ENCODE peak calls at places on chromosomes 1 and 21, in nine cellular contexts. One of them, this sample, is unnamed.

GRCh38 chr1:54558434-54559030 is 10.5 kb downstream of the ACOT11 start:
- DNase-seq in psoas muscle: no peak
- DNase-seq in lung: no peak
- DNase-seq in left ventricle myocardium inferior: no peak
- DNase-seq in neuronal stem cell: no peak
- DNase-seq in adrenal gland: no peak
- DNase-seq in right atrium auricular region: peak
- DNase-seq in uterus: no peak
- DNase-seq in tibial nerve: no peak
- DNase-seq in this sample: no peak

GRCh38 chr1:112544011-112544688 is 35.4 kb downstream of the WNT2B start:
- DNase-seq in psoas muscle: no peak
- DNase-seq in lung: no peak
- DNase-seq in left ventricle myocardium inferior: no peak
- DNase-seq in neuronal stem cell: no peak
- DNase-seq in adrenal gland: peak
- DNase-seq in right atrium auricular region: no peak
- DNase-seq in uterus: peak
- DNase-seq in tibial nerve: no peak
- DNase-seq in this sample: no peak

GRCh38 chr1:198883184-198883583 is 244.3 kb downstream of the PTPRC start:
- DNase-seq in psoas muscle: no peak
- DNase-seq in lung: no peak
- DNase-seq in left ventricle myocardium inferior: no peak
- DNase-seq in neuronal stem cell: no peak
- DNase-seq in adrenal gland: no peak
- DNase-seq in right atrium auricular region: no peak
- DNase-seq in uterus: no peak
- DNase-seq in tibial nerve: no peak
- DNase-seq in this sample: no peak

GRCh38 chr1:183291802-183292515 is 105.9 kb downstream of the LAMC2 start:
- DNase-seq in psoas muscle: no peak
- DNase-seq in lung: no peak
- DNase-seq in left ventricle myocardium inferior: no peak
- DNase-seq in neuronal stem cell: no peak
- DNase-seq in adrenal gland: no peak
- DNase-seq in right atrium auricular region: no peak
- DNase-seq in uterus: peak
- DNase-seq in tibial nerve: no peak
- DNase-seq in this sample: no peak

GRCh38 chr1:118842462-118843201 is 145.5 kb downstream of the TBX15 start:
- DNase-seq in psoas muscle: no peak
- DNase-seq in lung: peak
- DNase-seq in left ventricle myocardium inferior: no peak
- DNase-seq in neuronal stem cell: no peak
- DNase-seq in adrenal gland: no peak
- DNase-seq in right atrium auricular region: no peak
- DNase-seq in uterus: no peak
- DNase-seq in tibial nerve: no peak
- DNase-seq in this sample: peak

GRCh38 chr21:39388038-39388810 is 39.3 kb upstream of the HMGN1 start:
- DNase-seq in psoas muscle: peak
- DNase-seq in lung: peak
- DNase-seq in left ventricle myocardium inferior: peak
- DNase-seq in neuronal stem cell: peak
- DNase-seq in adrenal gland: peak
- DNase-seq in right atrium auricular region: peak
- DNase-seq in uterus: peak
- DNase-seq in tibial nerve: peak
- DNase-seq in this sample: peak

GRCh38 chr1:43123031-43123430 is 49.1 kb downstream of the EBNA1BP2 start:
- DNase-seq in psoas muscle: no peak
- DNase-seq in lung: no peak
- DNase-seq in left ventricle myocardium inferior: no peak
- DNase-seq in neuronal stem cell: no peak
- DNase-seq in adrenal gland: no peak
- DNase-seq in right atrium auricular region: no peak
- DNase-seq in uterus: no peak
- DNase-seq in tibial nerve: no peak
- DNase-seq in this sample: no peak

GRCh38 chr1:159823401-159823800 is 3.3 kb upstream of the SLAMF8 start:
- DNase-seq in psoas muscle: no peak
- DNase-seq in lung: no peak
- DNase-seq in left ventricle myocardium inferior: no peak
- DNase-seq in neuronal stem cell: no peak
- DNase-seq in adrenal gland: no peak
- DNase-seq in right atrium auricular region: no peak
- DNase-seq in uterus: no peak
- DNase-seq in tibial nerve: no peak
- DNase-seq in this sample: peak

GRCh38 chr21:37886120-37886519 is 30.1 kb downstream of the KCNJ6 start:
- DNase-seq in psoas muscle: no peak
- DNase-seq in lung: no peak
- DNase-seq in left ventricle myocardium inferior: no peak
- DNase-seq in neuronal stem cell: no peak
- DNase-seq in adrenal gland: no peak
- DNase-seq in right atrium auricular region: no peak
- DNase-seq in uterus: no peak
- DNase-seq in tibial nerve: no peak
- DNase-seq in this sample: no peak

GRCh38 chr1:203306089-203306969 is 1.0 kb downstream of the BTG2 start:
- DNase-seq in psoas muscle: peak
- DNase-seq in lung: peak
- DNase-seq in left ventricle myocardium inferior: peak
- DNase-seq in neuronal stem cell: no peak
- DNase-seq in adrenal gland: peak
- DNase-seq in right atrium auricular region: peak
- DNase-seq in uterus: peak
- DNase-seq in tibial nerve: peak
- DNase-seq in this sample: peak

GRCh38 chr1:10387611-10388386 is 11.1 kb upstream of the PGD start:
- DNase-seq in psoas muscle: peak
- DNase-seq in lung: no peak
- DNase-seq in left ventricle myocardium inferior: peak
- DNase-seq in neuronal stem cell: no peak
- DNase-seq in adrenal gland: no peak
- DNase-seq in right atrium auricular region: peak
- DNase-seq in uterus: no peak
- DNase-seq in tibial nerve: no peak
- DNase-seq in this sample: peak

GRCh38 chr1:184827600-184828368 is 73.1 kb upstream of the EDEM3 start:
- DNase-seq in psoas muscle: no peak
- DNase-seq in lung: no peak
- DNase-seq in left ventricle myocardium inferior: no peak
- DNase-seq in neuronal stem cell: no peak
- DNase-seq in adrenal gland: peak
- DNase-seq in right atrium auricular region: no peak
- DNase-seq in uterus: no peak
- DNase-seq in tibial nerve: no peak
- DNase-seq in this sample: no peak

GRCh38 chr1:242225770-242226573 is 227.1 kb upstream of the MAP1LC3C start:
- DNase-seq in psoas muscle: no peak
- DNase-seq in lung: no peak
- DNase-seq in left ventricle myocardium inferior: no peak
- DNase-seq in neuronal stem cell: no peak
- DNase-seq in adrenal gland: no peak
- DNase-seq in right atrium auricular region: no peak
- DNase-seq in uterus: no peak
- DNase-seq in tibial nerve: no peak
- DNase-seq in this sample: no peak

GRCh38 chr1:118209648-118210047 is 24.6 kb upstream of the SPAG17 start:
- DNase-seq in psoas muscle: no peak
- DNase-seq in lung: no peak
- DNase-seq in left ventricle myocardium inferior: no peak
- DNase-seq in neuronal stem cell: no peak
- DNase-seq in adrenal gland: no peak
- DNase-seq in right atrium auricular region: no peak
- DNase-seq in uterus: no peak
- DNase-seq in tibial nerve: no peak
- DNase-seq in this sample: no peak

GRCh38 chr1:63663301-63663700 is 70.1 kb downstream of the PGM1 start:
- DNase-seq in psoas muscle: no peak
- DNase-seq in lung: no peak
- DNase-seq in left ventricle myocardium inferior: no peak
- DNase-seq in neuronal stem cell: no peak
- DNase-seq in adrenal gland: no peak
- DNase-seq in right atrium auricular region: no peak
- DNase-seq in uterus: no peak
- DNase-seq in tibial nerve: no peak
- DNase-seq in this sample: no peak

GRCh38 chr1:161133220-161133740 is 813 bp upstream of the DEDD start:
- DNase-seq in psoas muscle: no peak
- DNase-seq in lung: no peak
- DNase-seq in left ventricle myocardium inferior: no peak
- DNase-seq in neuronal stem cell: no peak
- DNase-seq in adrenal gland: no peak
- DNase-seq in right atrium auricular region: no peak
- DNase-seq in uterus: no peak
- DNase-seq in tibial nerve: no peak
- DNase-seq in this sample: no peak

GRCh38 chr1:18353992-18354391 is 126.7 kb upstream of the KLHDC7A start:
- DNase-seq in psoas muscle: no peak
- DNase-seq in lung: no peak
- DNase-seq in left ventricle myocardium inferior: no peak
- DNase-seq in neuronal stem cell: no peak
- DNase-seq in adrenal gland: no peak
- DNase-seq in right atrium auricular region: no peak
- DNase-seq in uterus: no peak
- DNase-seq in tibial nerve: no peak
- DNase-seq in this sample: no peak

GRCh38 chr1:199305053-199305452 is 666.2 kb downstream of the PTPRC start:
- DNase-seq in psoas muscle: no peak
- DNase-seq in lung: no peak
- DNase-seq in left ventricle myocardium inferior: no peak
- DNase-seq in neuronal stem cell: no peak
- DNase-seq in adrenal gland: no peak
- DNase-seq in right atrium auricular region: no peak
- DNase-seq in uterus: no peak
- DNase-seq in tibial nerve: no peak
- DNase-seq in this sample: no peak

GRCh38 chr1:34590211-34590623 is 164.6 kb upstream of the GJB5 start:
- DNase-seq in psoas muscle: no peak
- DNase-seq in lung: peak
- DNase-seq in left ventricle myocardium inferior: no peak
- DNase-seq in neuronal stem cell: no peak
- DNase-seq in adrenal gland: no peak
- DNase-seq in right atrium auricular region: no peak
- DNase-seq in uterus: no peak
- DNase-seq in tibial nerve: no peak
- DNase-seq in this sample: peak

GRCh38 chr1:229268505-229268904 is 2.4 kb upstream of the RAB4A start:
- DNase-seq in psoas muscle: no peak
- DNase-seq in lung: no peak
- DNase-seq in left ventricle myocardium inferior: no peak
- DNase-seq in neuronal stem cell: no peak
- DNase-seq in adrenal gland: no peak
- DNase-seq in right atrium auricular region: no peak
- DNase-seq in uterus: no peak
- DNase-seq in tibial nerve: no peak
- DNase-seq in this sample: no peak
- H3K27ac ChIP-seq in psoas muscle: peak
- H3K27ac ChIP-seq in lung: no peak
- H3K27ac ChIP-seq in left ventricle myocardium inferior: peak
- H3K27ac ChIP-seq in neuronal stem cell: no peak
- H3K27ac ChIP-seq in adrenal gland: no peak
- H3K27ac ChIP-seq in right atrium auricular region: no peak
- H3K27ac ChIP-seq in uterus: no peak
- H3K27ac ChIP-seq in tibial nerve: no peak
- H3K27ac ChIP-seq in this sample: no peak

GRCh38 chr1:201013991-201014815 is 9.3 kb downstream of the KIF21B start:
- DNase-seq in psoas muscle: no peak
- DNase-seq in lung: no peak
- DNase-seq in left ventricle myocardium inferior: no peak
- DNase-seq in neuronal stem cell: no peak
- DNase-seq in adrenal gland: no peak
- DNase-seq in right atrium auricular region: no peak
- DNase-seq in uterus: no peak
- DNase-seq in tibial nerve: no peak
- DNase-seq in this sample: peak
- H3K27ac ChIP-seq in psoas muscle: no peak
- H3K27ac ChIP-seq in lung: no peak
- H3K27ac ChIP-seq in left ventricle myocardium inferior: no peak
- H3K27ac ChIP-seq in neuronal stem cell: no peak
- H3K27ac ChIP-seq in adrenal gland: no peak
- H3K27ac ChIP-seq in right atrium auricular region: no peak
- H3K27ac ChIP-seq in uterus: no peak
- H3K27ac ChIP-seq in tibial nerve: no peak
- H3K27ac ChIP-seq in this sample: no peak

DNA sequence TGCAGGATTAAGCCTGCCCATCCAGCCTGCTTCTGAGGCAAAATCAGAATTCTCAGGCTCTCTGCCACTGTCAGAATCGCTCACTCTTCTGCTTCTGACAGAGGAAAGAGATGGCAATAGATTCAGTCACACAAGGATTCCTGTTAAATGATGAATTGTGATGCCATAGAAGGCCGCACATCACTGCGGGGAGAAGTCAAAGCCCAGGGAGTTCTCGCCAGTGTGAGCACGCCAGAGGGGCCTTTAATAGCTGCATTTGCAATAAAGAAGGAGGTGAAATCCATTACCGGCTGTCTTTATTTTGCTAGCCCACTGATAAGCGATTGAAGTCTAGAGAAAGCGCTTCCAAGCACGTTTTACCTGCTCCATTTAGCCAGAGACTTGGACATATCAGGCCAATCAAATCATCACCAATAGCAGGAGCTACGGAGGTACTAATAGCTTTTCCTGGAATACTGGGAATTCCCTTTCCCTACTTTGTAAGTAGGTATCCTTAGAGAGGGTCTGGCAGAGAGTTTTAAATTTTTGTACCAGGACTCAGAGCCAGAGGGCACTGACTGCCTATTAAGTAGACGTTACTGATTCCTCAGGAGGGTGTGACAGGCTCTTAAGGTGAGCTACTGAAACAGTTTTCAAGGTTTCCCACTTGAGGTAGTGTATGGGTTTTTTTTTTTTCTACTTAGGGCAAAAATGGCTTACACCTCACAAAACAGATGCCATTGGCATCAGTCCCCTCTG is 10.1 kb upstream of the TARBP1 start:
- DNase-seq in psoas muscle: no peak
- DNase-seq in lung: no peak
- DNase-seq in left ventricle myocardium inferior: no peak
- DNase-seq in neuronal stem cell: no peak
- DNase-seq in adrenal gland: no peak
- DNase-seq in right atrium auricular region: no peak
- DNase-seq in uterus: no peak
- DNase-seq in tibial nerve: no peak
- DNase-seq in this sample: no peak
- H3K27ac ChIP-seq in psoas muscle: no peak
- H3K27ac ChIP-seq in lung: no peak
- H3K27ac ChIP-seq in left ventricle myocardium inferior: no peak
- H3K27ac ChIP-seq in neuronal stem cell: no peak
- H3K27ac ChIP-seq in adrenal gland: no peak
- H3K27ac ChIP-seq in right atrium auricular region: no peak
- H3K27ac ChIP-seq in uterus: no peak
- H3K27ac ChIP-seq in tibial nerve: no peak
- H3K27ac ChIP-seq in this sample: no peak

DNA sequence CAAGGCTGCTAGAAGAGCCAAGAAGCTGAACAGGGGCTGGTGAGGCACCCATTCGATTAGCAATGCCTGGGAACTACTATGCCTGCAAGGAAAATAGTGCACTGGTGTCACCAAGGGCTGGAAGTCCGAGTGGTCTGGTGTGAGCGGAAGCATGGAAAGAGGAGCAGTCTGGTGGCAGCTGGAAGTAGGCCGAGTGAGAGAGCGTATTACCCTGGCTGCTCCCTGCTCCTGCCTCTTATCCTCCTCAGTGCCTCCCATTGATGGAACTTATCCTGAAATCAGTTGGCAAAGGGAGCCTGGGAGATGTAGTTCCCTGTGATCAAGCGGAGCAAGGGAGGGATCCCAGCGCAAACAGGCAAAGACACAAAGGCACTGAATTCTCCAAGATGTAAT is 9.6 kb downstream of the SMAP2 start:
- DNase-seq in psoas muscle: no peak
- DNase-seq in lung: no peak
- DNase-seq in left ventricle myocardium inferior: no peak
- DNase-seq in neuronal stem cell: no peak
- DNase-seq in adrenal gland: no peak
- DNase-seq in right atrium auricular region: no peak
- DNase-seq in uterus: no peak
- DNase-seq in tibial nerve: no peak
- DNase-seq in this sample: peak
- H3K27ac ChIP-seq in psoas muscle: no peak
- H3K27ac ChIP-seq in lung: no peak
- H3K27ac ChIP-seq in left ventricle myocardium inferior: peak
- H3K27ac ChIP-seq in neuronal stem cell: no peak
- H3K27ac ChIP-seq in adrenal gland: no peak
- H3K27ac ChIP-seq in right atrium auricular region: peak
- H3K27ac ChIP-seq in uterus: peak
- H3K27ac ChIP-seq in tibial nerve: peak
- H3K27ac ChIP-seq in this sample: no peak